ENCODE peak calls at places on chromosome 11, in eight cellular contexts. S, A, M, X, Z, B, G and T are unnamed samples. For H3K36me3 and H3K4me1, the result is how much of the 10 kb centered on the place peaks cover.

GRCh38 chr11:33321483-33321882 is 64.3 kb downstream of the HIPK3 start:
- DNase-seq in S (no peak), A (no peak), M (no peak), X (no peak), Z (no peak), B (no peak), G (no peak), T (no peak)

GRCh38 chr11:1706634-1707400 is 9.8 kb downstream of the KRTAP5-6 start:
- DNase-seq in S (peak), A (peak), M (peak), X (no peak), Z (no peak), B (peak), G (no peak), T (no peak)

GRCh38 chr11:99277281-99277680 is 256.5 kb downstream of the CNTN5 start:
- DNase-seq in S (no peak), A (no peak), M (no peak), X (no peak), Z (no peak), B (peak), G (no peak), T (no peak)

GRCh38 chr11:77411238-77411637 is 62.7 kb downstream of the PAK1 start:
- DNase-seq in S (peak), A (peak), M (no peak), X (peak), Z (peak), B (peak), G (peak), T (no peak)

GRCh38 chr11:76658651-76659650 is 11.6 kb downstream of the LRRC32 start:
- DNase-seq in S (no peak), A (peak), M (peak), X (no peak), Z (no peak), B (no peak), G (no peak), T (no peak)

GRCh38 chr11:37109205-37109585 is 511.2 kb upstream of the RAG2 start:
- DNase-seq in S (no peak), A (no peak), M (no peak), X (no peak), Z (no peak), B (no peak), G (no peak), T (no peak)

GRCh38 chr11:22832315-22833041 is 2.9 kb upstream of the SVIP start:
- DNase-seq in S (no peak), A (no peak), M (no peak), X (no peak), Z (no peak), B (no peak), G (no peak), T (no peak)

GRCh38 chr11:12827929-12828812 is 153.9 kb downstream of the TEAD1 start:
- DNase-seq in S (peak), A (peak), M (peak), X (no peak), Z (no peak), B (peak), G (no peak), T (no peak)

GRCh38 chr11:76653674-76654309 is 16.8 kb downstream of the LRRC32 start:
- DNase-seq in S (peak), A (peak), M (peak), X (no peak), Z (no peak), B (no peak), G (no peak), T (peak)

GRCh38 chr11:122984186-122985011 is 2.8 kb upstream of the BSX start:
- DNase-seq in S (no peak), A (peak), M (no peak), X (no peak), Z (no peak), B (peak), G (no peak), T (no peak)

DNA sequence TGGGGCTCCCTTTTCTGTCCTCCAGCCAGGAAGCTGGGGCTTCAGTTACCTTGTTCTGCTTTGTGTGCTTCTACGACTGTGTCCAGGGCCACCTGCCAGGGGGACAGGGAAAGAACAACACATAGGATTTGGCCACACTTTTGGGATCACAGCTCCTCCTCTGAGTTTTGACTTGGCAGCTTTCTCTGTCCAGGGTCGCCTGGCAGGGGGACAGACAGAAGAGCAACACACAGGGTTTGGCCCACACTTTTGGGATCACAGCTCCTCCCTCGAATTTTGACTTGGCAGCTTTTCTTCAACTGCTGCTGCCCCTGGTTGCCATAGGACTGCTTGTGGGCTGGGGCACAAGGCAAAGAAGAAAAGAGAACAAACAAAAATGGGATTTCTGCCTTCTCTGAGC is 19.1 kb downstream of the INCENP start:
- DNase-seq in S (no peak), A (peak), M (no peak), X (no peak), Z (peak), B (no peak), G (no peak), T (no peak)
- H3K36me3 ChIP-seq in S (under half), A (half or more), M (under half), X (under half), Z (half or more), B (under half), G (half or more), T (under half)

DNA sequence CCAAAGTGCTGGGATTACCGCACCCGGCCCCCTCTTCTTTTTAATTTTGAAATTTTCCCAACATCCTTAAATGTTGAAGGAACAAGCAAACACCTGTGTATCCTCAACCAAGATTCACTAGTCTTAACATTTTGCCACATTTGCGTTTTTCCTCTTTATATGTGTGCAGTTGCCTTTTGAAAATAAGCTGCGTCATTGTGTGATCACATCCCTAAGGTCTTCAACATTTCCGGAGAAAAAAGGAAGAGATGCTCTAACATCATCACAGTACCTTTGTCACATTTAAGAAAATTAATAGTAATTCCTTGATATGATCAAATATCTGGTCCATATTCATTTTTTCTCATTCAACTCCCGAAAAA is 7.5 kb downstream of the FADS2 start:
- DNase-seq in S (no peak), A (no peak), M (no peak), X (no peak), Z (no peak), B (no peak), G (no peak), T (no peak)
- H3K4me1 ChIP-seq in S (under half), A (under half), M (under half), X (under half), Z (under half), B (under half), G (under half), T (under half)

GRCh38 chr11:124119103-124119502 is 3.9 kb downstream of the VWA5A start:
- DNase-seq in S (no peak), A (no peak), M (no peak), X (no peak), Z (no peak), B (no peak), G (no peak), T (no peak)

GRCh38 chr11:124122123-124122522 is 6.9 kb downstream of the VWA5A start:
- DNase-seq in S (no peak), A (no peak), M (no peak), X (no peak), Z (no peak), B (no peak), G (no peak), T (no peak)

GRCh38 chr11:124123587-124123986 is 8.3 kb downstream of the VWA5A start:
- DNase-seq in S (no peak), A (peak), M (no peak), X (no peak), Z (no peak), B (peak), G (no peak), T (no peak)
- TF ChIP-seq CTCF in S (no peak), A (peak), M (peak), X (no peak), Z (no peak), B (peak), G (no peak), T (no peak)

DNA sequence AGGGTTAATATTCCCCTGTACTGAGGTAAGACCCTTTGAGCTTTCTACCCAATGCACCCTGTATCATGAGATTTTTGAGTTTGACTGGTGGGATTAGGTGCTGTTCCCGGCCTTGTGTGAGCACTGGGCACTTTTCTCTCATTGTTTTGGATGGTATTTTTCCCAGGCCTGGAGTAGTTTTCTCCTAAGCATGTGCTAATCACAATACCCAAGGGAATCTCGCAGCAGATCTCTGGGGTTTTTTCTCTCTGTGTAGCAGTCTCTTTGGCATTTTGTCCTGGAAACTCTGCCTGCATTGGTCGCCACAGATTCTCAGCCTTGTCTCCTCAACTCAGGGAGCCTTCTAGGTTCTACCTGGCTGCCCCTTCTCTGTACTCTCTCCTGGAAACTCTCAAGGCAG is 19.9 kb downstream of the IGHMBP2 start:
- DNase-seq in S (no peak), A (no peak), M (no peak), X (no peak), Z (no peak), B (no peak), G (no peak), T (no peak)
- H3K36me3 ChIP-seq in S (under half), A (half or more), M (under half), X (under half), Z (under half), B (under half), G (half or more), T (half or more)

GRCh38 chr11:60703374-60703773 is 4.0 kb downstream of the MS4A8 start:
- DNase-seq in S (no peak), A (peak), M (no peak), X (no peak), Z (no peak), B (no peak), G (no peak), T (peak)

GRCh38 chr11:60699282-60699681 is at the start of gene MS4A8:
- DNase-seq in S (peak), A (no peak), M (no peak), X (no peak), Z (no peak), B (no peak), G (no peak), T (no peak)

GRCh38 chr11:60705895-60706294 is 6.5 kb downstream of the MS4A8 start:
- DNase-seq in S (no peak), A (peak), M (no peak), X (no peak), Z (no peak), B (no peak), G (no peak), T (peak)

GRCh38 chr11:60700689-60701508 is 1.5 kb downstream of the MS4A8 start:
- DNase-seq in S (peak), A (peak), M (peak), X (no peak), Z (peak), B (peak), G (no peak), T (peak)

DNA sequence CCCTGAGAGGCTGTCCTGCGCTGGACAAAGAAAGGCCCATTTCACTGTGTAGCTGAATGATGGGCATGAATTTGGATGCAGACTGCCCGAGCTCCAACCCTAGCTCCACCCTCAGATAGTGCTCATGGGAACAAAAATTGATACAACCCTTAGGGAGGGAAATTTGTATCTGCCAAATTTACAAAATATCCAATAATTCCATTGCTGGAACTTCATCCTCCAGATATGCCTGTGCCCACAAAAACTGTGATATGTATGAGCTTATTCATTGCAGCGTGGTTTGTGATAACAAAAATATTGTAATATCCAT is 2.1 kb downstream of the MS4A8 start:
- DNase-seq in S (no peak), A (no peak), M (no peak), X (no peak), Z (no peak), B (no peak), G (no peak), T (no peak)
- H3K4me1 ChIP-seq in S (under half), A (under half), M (under half), X (under half), Z (under half), B (under half), G (under half), T (under half)

GRCh38 chr11:35799655-35800054 is 137.1 kb downstream of the TRIM44 start:
- DNase-seq in S (no peak), A (no peak), M (no peak), X (no peak), Z (no peak), B (no peak), G (no peak), T (no peak)
- TF ChIP-seq CTCF in S (no peak), A (peak), M (no peak), X (no peak), Z (no peak), B (no peak), G (peak), T (no peak)

DNA sequence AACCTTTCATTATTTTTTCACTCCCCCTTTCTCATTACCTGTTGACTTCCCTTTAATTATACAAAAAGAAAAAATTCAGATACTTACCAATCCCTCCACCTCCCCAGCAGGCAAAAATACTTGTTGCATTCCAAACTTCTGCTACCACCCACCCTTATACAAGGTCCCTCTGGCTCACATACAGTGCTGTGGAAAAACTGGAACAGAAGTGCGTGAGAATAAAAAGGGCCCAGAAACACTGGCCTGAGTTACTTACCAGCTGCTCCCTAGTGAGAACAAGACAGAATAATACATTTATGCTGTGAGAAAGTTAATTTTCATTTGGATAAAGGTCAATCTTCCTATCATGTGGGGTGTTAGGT is 46.9 kb upstream of the RAPSN start:
- DNase-seq in S (no peak), A (no peak), M (no peak), X (no peak), Z (no peak), B (no peak), G (no peak), T (no peak)
- H3K36me3 ChIP-seq in S (under half), A (half or more), M (under half), X (under half), Z (under half), B (under half), G (under half), T (under half)